ENCODE peak calls at places on chromosomes 11 and 22, in four cellular contexts. One of them, this sample, is unnamed.

GRCh38 chr22:20922141-20922751 is 5.0 kb downstream of the CRKL start:
- DNase-seq in HTR-8/SVneo: no peak
- DNase-seq in T-cell: no peak
- DNase-seq in left ventricle myocardium inferior: no peak
- DNase-seq in this sample: no peak

GRCh38 chr11:8721740-8722139 is 39.1 kb downstream of the RPL27A start:
- DNase-seq in HTR-8/SVneo: no peak
- DNase-seq in T-cell: no peak
- DNase-seq in left ventricle myocardium inferior: no peak
- DNase-seq in this sample: no peak

GRCh38 chr11:67583319-67584204 is at the start of gene GSTP1:
- DNase-seq in HTR-8/SVneo: peak
- DNase-seq in T-cell: peak
- DNase-seq in left ventricle myocardium inferior: peak
- DNase-seq in this sample: peak

GRCh38 chr11:2781413-2782274 is 81.8 kb upstream of the KCNQ1OT1 start:
- DNase-seq in HTR-8/SVneo: no peak
- DNase-seq in T-cell: no peak
- DNase-seq in left ventricle myocardium inferior: peak
- DNase-seq in this sample: no peak

GRCh38 chr22:42116848-42117424 is 13.7 kb downstream of the CYP2D6 start:
- DNase-seq in HTR-8/SVneo: no peak
- DNase-seq in T-cell: no peak
- DNase-seq in left ventricle myocardium inferior: no peak
- DNase-seq in this sample: no peak

GRCh38 chr11:69630009-69630870 is 10.7 kb upstream of the CCND1 start:
- DNase-seq in HTR-8/SVneo: no peak
- DNase-seq in T-cell: no peak
- DNase-seq in left ventricle myocardium inferior: no peak
- DNase-seq in this sample: no peak

GRCh38 chr22:46695346-46696224 is 42.5 kb downstream of the CERK start:
- DNase-seq in HTR-8/SVneo: no peak
- DNase-seq in T-cell: no peak
- DNase-seq in left ventricle myocardium inferior: no peak
- DNase-seq in this sample: no peak

GRCh38 chr22:32539631-32540449 is 65.2 kb downstream of the FBXO7 start:
- DNase-seq in HTR-8/SVneo: no peak
- DNase-seq in T-cell: no peak
- DNase-seq in left ventricle myocardium inferior: no peak
- DNase-seq in this sample: no peak

GRCh38 chr22:20463324-20464095 is 25.9 kb upstream of the SCARF2 start:
- DNase-seq in HTR-8/SVneo: no peak
- DNase-seq in T-cell: peak
- DNase-seq in left ventricle myocardium inferior: no peak
- DNase-seq in this sample: no peak

GRCh38 chr22:23517804-23518380 is 62.2 kb downstream of the IGLL1 start:
- DNase-seq in HTR-8/SVneo: no peak
- DNase-seq in T-cell: no peak
- DNase-seq in left ventricle myocardium inferior: no peak
- DNase-seq in this sample: no peak

GRCh38 chr22:47444746-47445065 is 682.3 kb downstream of the TBC1D22A start:
- DNase-seq in HTR-8/SVneo: no peak
- DNase-seq in T-cell: no peak
- DNase-seq in left ventricle myocardium inferior: no peak
- DNase-seq in this sample: no peak

GRCh38 chr11:128695539-128696221 is 1.8 kb downstream of the FLI1 start:
- DNase-seq in HTR-8/SVneo: no peak
- DNase-seq in T-cell: peak
- DNase-seq in left ventricle myocardium inferior: no peak
- DNase-seq in this sample: peak

GRCh38 chr22:31211504-31211861 is 615 bp upstream of the LIMK2 start:
- DNase-seq in HTR-8/SVneo: no peak
- DNase-seq in T-cell: no peak
- DNase-seq in left ventricle myocardium inferior: no peak
- DNase-seq in this sample: no peak

GRCh38 chr11:3194016-3194816 is 24.4 kb downstream of the MRGPRG start:
- DNase-seq in HTR-8/SVneo: no peak
- DNase-seq in T-cell: no peak
- DNase-seq in left ventricle myocardium inferior: no peak
- DNase-seq in this sample: no peak

GRCh38 chr11:59532620-59533019 is 21.3 kb downstream of the OR4D9 start:
- DNase-seq in HTR-8/SVneo: no peak
- DNase-seq in T-cell: no peak
- DNase-seq in left ventricle myocardium inferior: no peak
- DNase-seq in this sample: no peak

GRCh38 chr11:40732107-40732506 is 727.3 kb downstream of the LRRC4C start:
- DNase-seq in HTR-8/SVneo: no peak
- DNase-seq in T-cell: no peak
- DNase-seq in left ventricle myocardium inferior: no peak
- DNase-seq in this sample: no peak

GRCh38 chr11:110069158-110069737 is 23.9 kb upstream of the ZC3H12C start:
- DNase-seq in HTR-8/SVneo: peak
- DNase-seq in T-cell: no peak
- DNase-seq in left ventricle myocardium inferior: peak
- DNase-seq in this sample: no peak